ENCODE peak calls at places on chromosomes 13 and 19, in five cellular contexts. N is nephron progenitor cell; T is psoas muscle; L is stimulated activated CD8-positive, alpha-beta memory T cell treated with anti-CD3 and anti-CD28 coated beads, Interleukin-4, amount 100 ng/mL, for 24 hours; F is Panc1. G is an unnamed sample.

GRCh38 chr19:55368701-55369563 is 1.3 kb downstream of the IL11 start:
- DNase-seq in N (peak), T (no peak), L (no peak), F (no peak), G (no peak)

GRCh38 chr13:27474751-27475268 is 24.4 kb upstream of the MTIF3 start:
- DNase-seq in N (no peak), T (no peak), L (no peak), F (no peak), G (no peak)

GRCh38 chr19:3968556-3969434 is 2.1 kb downstream of the DAPK3 start:
- DNase-seq in N (peak), T (peak), L (no peak), F (peak), G (peak)

GRCh38 chr19:2883686-2884439 is 16.7 kb downstream of the ZNF556 start:
- DNase-seq in N (no peak), T (no peak), L (no peak), F (no peak), G (no peak)

GRCh38 chr13:30158774-30159445 is 148.4 kb downstream of the KATNAL1 start:
- DNase-seq in N (no peak), T (no peak), L (no peak), F (no peak), G (no peak)

GRCh38 chr13:61086052-61086451 is 329.6 kb downstream of the PCDH20 start:
- DNase-seq in N (no peak), T (no peak), L (no peak), F (no peak), G (no peak)

GRCh38 chr19:35551091-35551810 is 5.8 kb downstream of the TMEM147 start:
- DNase-seq in N (no peak), T (no peak), L (no peak), F (no peak), G (no peak)

GRCh38 chr13:75607447-75607846 is 28.7 kb upstream of the LMO7 start:
- DNase-seq in N (no peak), T (no peak), L (no peak), F (no peak), G (no peak)

GRCh38 chr19:10736189-10736588 is 18.3 kb downstream of the DNM2 start:
- DNase-seq in N (no peak), T (no peak), L (no peak), F (no peak), G (no peak)

GRCh38 chr19:48752511-48753365 is at the start of gene FUT1:
- DNase-seq in N (peak), T (peak), L (no peak), F (no peak), G (peak)

GRCh38 chr19:3890590-3890989 is 10.1 kb downstream of the ATCAY start:
- DNase-seq in N (no peak), T (no peak), L (no peak), F (no peak), G (no peak)

GRCh38 chr13:20435616-20436368 is 89.9 kb downstream of the CRYL1 start:
- DNase-seq in N (no peak), T (no peak), L (no peak), F (no peak), G (no peak)

GRCh38 chr19:4057913-4058695 is 8.6 kb downstream of the ZBTB7A start:
- DNase-seq in N (no peak), T (peak), L (peak), F (no peak), G (no peak)

GRCh38 chr13:95710313-95710712 is 33.4 kb downstream of the DNAJC3 start:
- DNase-seq in N (no peak), T (no peak), L (no peak), F (no peak), G (peak)

GRCh38 chr13:107753286-107753685 is 462.1 kb downstream of the LIG4 start:
- DNase-seq in N (no peak), T (no peak), L (no peak), F (no peak), G (no peak)

GRCh38 chr19:48558018-48558684 is 6.2 kb downstream of the SULT2B1 start:
- DNase-seq in N (peak), T (no peak), L (no peak), F (no peak), G (peak)

GRCh38 chr13:103539265-103539664 is 473.0 kb upstream of the SLC10A2 start:
- DNase-seq in N (peak), T (no peak), L (no peak), F (no peak), G (no peak)

GRCh38 chr19:1567116-1567847 is 843 bp downstream of the MEX3D start:
- DNase-seq in N (peak), T (no peak), L (no peak), F (no peak), G (no peak)

GRCh38 chr19:46840157-46840942 is 10.3 kb downstream of the AP2S1 start:
- DNase-seq in N (peak), T (peak), L (no peak), F (no peak), G (no peak)

GRCh38 chr19:20513179-20513934 is 52.2 kb downstream of the ZNF737 start:
- DNase-seq in N (no peak), T (no peak), L (no peak), F (no peak), G (no peak)

GRCh38 chr13:99995503-99996176 is 14.1 kb downstream of the ZIC2 start:
- DNase-seq in N (no peak), T (no peak), L (no peak), F (no peak), G (no peak)

GRCh38 chr13:27355894-27356293 is 68.5 kb upstream of the GTF3A start:
- DNase-seq in N (peak), T (no peak), L (no peak), F (no peak), G (no peak)

GRCh38 chr13:38372818-38373217 is 23.2 kb downstream of the UFM1 start:
- DNase-seq in N (no peak), T (no peak), L (no peak), F (no peak), G (no peak)

GRCh38 chr13:59914556-59914955 is 249.2 kb downstream of the DIAPH3 start:
- DNase-seq in N (no peak), T (no peak), L (no peak), F (no peak), G (no peak)

GRCh38 chr19:2294377-2295335 is 12.7 kb upstream of the PEAK3 start:
- DNase-seq in N (no peak), T (no peak), L (no peak), F (no peak), G (no peak)

GRCh38 chr13:101423872-101424271 is 7.6 kb upstream of the NALCN start:
- DNase-seq in N (no peak), T (no peak), L (no peak), F (no peak), G (no peak)

GRCh38 chr13:50244913-50245574 is 229.8 kb downstream of the KCNRG start:
- DNase-seq in N (no peak), T (no peak), L (peak), F (peak), G (no peak)

GRCh38 chr13:93794197-93794885 is 567.7 kb downstream of the GPC6 start:
- DNase-seq in N (no peak), T (no peak), L (peak), F (no peak), G (no peak)

GRCh38 chr19:49212302-49212701 is 54.7 kb downstream of the TRPM4 start:
- DNase-seq in N (no peak), T (no peak), L (no peak), F (no peak), G (no peak)

GRCh38 chr19:48842744-48843162 is 6.5 kb upstream of the HSD17B14 start:
- DNase-seq in N (peak), T (no peak), L (no peak), F (no peak), G (no peak)

GRCh38 chr19:39412867-39413268 is 399 bp downstream of the PLEKHG2 start:
- DNase-seq in N (no peak), T (no peak), L (no peak), F (no peak), G (no peak)

GRCh38 chr13:58461217-58461616 is 829.7 kb downstream of the PCDH17 start:
- DNase-seq in N (no peak), T (no peak), L (no peak), F (no peak), G (no peak)

G was measured in keratinocyte.